ENCODE peak calls at places on chromosomes 11 and 22, in nine cellular contexts. M, Q, E, Y, A, V, L, G and O are unnamed samples.

GRCh38 chr11:2789331-2789730 is 89.5 kb upstream of the KCNQ1OT1 start:
- DNase-seq in A (no peak), Y (peak), G (no peak), Q (no peak), E (no peak), V (no peak), M (no peak), L (peak), O (no peak)

GRCh38 chr11:30984827-30985226 is 384.7 kb downstream of the DCDC1 start:
- DNase-seq in L (no peak), G (no peak), Q (no peak), E (peak), Y (no peak), V (peak), M (no peak), A (no peak), O (peak)

GRCh38 chr11:57812634-57813033 is 51.0 kb downstream of the CTNND1 start:
- DNase-seq in L (no peak), E (no peak), A (no peak), G (no peak), V (no peak), M (no peak), Q (no peak), Y (no peak), O (no peak)

GRCh38 chr11:13118194-13118593 is 109.1 kb downstream of the RASSF10 start:
- DNase-seq in G (no peak), V (peak), L (no peak), A (peak), Y (no peak), M (no peak), Q (no peak), E (peak), O (peak)

GRCh38 chr11:22779850-22780249 is 49.8 kb downstream of the SVIP start:
- DNase-seq in A (no peak), Q (no peak), V (no peak), G (no peak), Y (no peak), M (no peak), E (no peak), L (no peak), O (no peak)

GRCh38 chr22:31556627-31557203 is 60.4 kb downstream of the SFI1 start:
- DNase-seq in G (no peak), M (no peak), E (peak), Y (no peak), V (peak), L (no peak), A (peak), Q (no peak), O (peak)

GRCh38 chr11:103488021-103488420 is 378.8 kb downstream of the DYNC2H1 start:
- DNase-seq in G (no peak), E (peak), V (no peak), A (no peak), Q (no peak), Y (no peak), M (no peak), L (no peak), O (no peak)

GRCh38 chr11:66920978-66921784 is 37.0 kb downstream of the PC start:
- DNase-seq in L (no peak), E (no peak), M (no peak), Q (no peak), Y (no peak), A (no peak), G (no peak), V (no peak), O (no peak)

GRCh38 chr11:76801205-76801604 is 18.0 kb downstream of the TSKU start:
- DNase-seq in M (no peak), Q (no peak), L (no peak), G (no peak), A (no peak), E (no peak), Y (peak), V (no peak), O (no peak)

GRCh38 chr11:99682646-99683045 is 661.9 kb downstream of the CNTN5 start:
- DNase-seq in E (no peak), G (no peak), M (no peak), Q (no peak), A (no peak), Y (no peak), L (no peak), V (no peak), O (no peak)

GRCh38 chr11:31844351-31844750 is 33.2 kb upstream of the PAX6 start:
- DNase-seq in M (no peak), V (peak), A (peak), Q (no peak), L (no peak), Y (no peak), G (no peak), E (peak), O (no peak)

GRCh38 chr11:108498816-108499408 is 728 bp upstream of the POGLUT3 start:
- DNase-seq in E (no peak), G (no peak), Y (no peak), A (no peak), V (no peak), Q (no peak), L (no peak), M (no peak), O (no peak)

GRCh38 chr11:68181719-68182451 is 31.2 kb downstream of the KMT5B start:
- DNase-seq in V (no peak), M (no peak), A (no peak), E (no peak), L (no peak), Q (no peak), Y (no peak), G (no peak), O (peak)

GRCh38 chr22:43890901-43891331 is 897 bp downstream of the PNPLA5 start:
- DNase-seq in Q (no peak), G (no peak), E (peak), A (no peak), V (no peak), M (no peak), Y (no peak), L (no peak), O (no peak)

GRCh38 chr22:43892183-43892894 is 526 bp upstream of the PNPLA5 start:
- DNase-seq in G (no peak), Y (no peak), E (no peak), M (no peak), A (no peak), V (no peak), L (no peak), Q (no peak), O (no peak)

GRCh38 chr22:43893266-43893665 is 1.5 kb upstream of the PNPLA5 start:
- DNase-seq in E (no peak), L (no peak), A (no peak), M (no peak), Q (no peak), G (no peak), V (no peak), Y (no peak), O (no peak)

GRCh38 chr22:43889366-43890253 is 2.2 kb downstream of the PNPLA5 start:
- DNase-seq in M (no peak), Y (no peak), E (peak), Q (no peak), V (peak), G (no peak), L (no peak), A (no peak), O (peak)

GRCh38 chr22:43891360-43892182 is at the start of gene PNPLA5:
- DNase-seq in V (peak), M (no peak), Y (no peak), E (peak), G (no peak), L (no peak), A (peak), Q (no peak), O (peak)
- TF ChIP-seq CTCF in V (no peak), M (no peak), Y (no peak), E (no peak), G (no peak), L (no peak), A (no peak), Q (no peak), O (no peak)

DNA sequence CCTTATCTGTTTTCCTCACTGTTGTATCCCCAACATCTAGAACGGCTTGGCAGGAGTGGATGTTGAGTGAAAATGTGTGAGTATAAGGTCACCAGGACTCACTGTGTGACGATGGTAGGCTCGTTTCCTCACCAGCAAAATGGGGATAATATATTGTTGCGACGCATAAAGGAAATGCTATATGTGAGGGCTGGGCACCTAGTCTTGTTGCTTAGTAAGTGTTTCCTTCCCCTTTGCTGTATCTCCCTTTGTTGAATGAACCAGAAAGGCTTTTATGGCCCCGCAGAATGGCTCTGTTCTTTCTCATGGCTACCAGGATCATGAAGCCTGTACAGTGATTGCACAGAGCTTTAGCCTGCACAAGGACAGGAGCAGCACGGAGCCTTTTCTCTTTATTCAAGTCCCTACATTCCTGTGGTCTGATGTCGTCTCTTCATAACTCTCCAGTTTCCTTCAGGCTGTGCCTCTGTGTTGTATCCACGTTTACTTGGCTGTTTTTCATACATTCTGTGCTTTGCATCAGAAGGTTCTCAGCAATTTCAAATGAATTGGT is 5.4 kb downstream of the TNRC6B start:
- DNase-seq in L (no peak), G (no peak), E (peak), Q (no peak), Y (no peak), V (peak), M (no peak), A (peak), O (peak)
- H3K4me3 ChIP-seq in L (no peak), G (no peak), E (no peak), Q (peak), Y (no peak), V (peak), M (no peak), A (no peak), O (peak)

DNA sequence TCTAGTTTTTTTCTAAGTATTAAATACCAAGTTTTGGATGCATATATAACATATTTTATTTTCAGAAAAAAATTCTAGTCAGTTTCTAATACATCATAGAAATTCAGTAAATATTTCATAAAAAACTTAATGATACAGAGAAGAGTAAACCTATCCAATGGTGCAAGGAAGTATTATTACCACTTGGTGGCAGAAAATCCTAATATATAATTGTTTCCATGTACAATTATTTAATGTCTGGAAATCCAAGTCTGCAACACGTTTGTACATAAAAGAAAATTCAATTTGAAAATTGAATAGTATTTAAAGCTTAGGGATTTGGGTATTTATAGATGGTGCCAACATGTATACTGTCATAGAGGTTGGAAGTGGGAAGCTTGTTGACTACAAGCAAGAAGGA is 127.0 kb downstream of the TRPC6 start:
- DNase-seq in V (peak), E (peak), Q (no peak), M (no peak), Y (no peak), G (no peak), L (no peak), A (no peak), O (peak)
- TF ChIP-seq CTCF in V (peak), E (peak), Q (peak), M (no peak), Y (no peak), G (no peak), L (peak), A (peak), O (no peak)

GRCh38 chr11:92246637-92247036 is 22.0 kb downstream of the FAT3 start:
- DNase-seq in E (no peak), G (no peak), L (no peak), A (no peak), V (no peak), Y (no peak), M (no peak), Q (no peak), O (no peak)

GRCh38 chr11:92251980-92252379 is 27.4 kb downstream of the FAT3 start:
- DNase-seq in E (peak), V (no peak), G (no peak), L (no peak), Q (no peak), A (peak), M (no peak), Y (no peak), O (peak)

GRCh38 chr11:92245700-92246270 is 21.2 kb downstream of the FAT3 start:
- DNase-seq in L (no peak), Y (no peak), G (no peak), Q (no peak), A (no peak), E (no peak), M (no peak), V (no peak), O (no peak)

GRCh38 chr11:92253945-92254344 is 29.3 kb downstream of the FAT3 start:
- DNase-seq in L (no peak), V (no peak), E (peak), Q (no peak), M (no peak), A (no peak), G (no peak), Y (no peak), O (peak)

GRCh38 chr11:92249156-92249753 is 24.6 kb downstream of the FAT3 start:
- DNase-seq in Y (no peak), M (no peak), V (no peak), Q (no peak), L (no peak), E (no peak), A (no peak), G (no peak), O (no peak)
- H3K4me3 ChIP-seq in Y (no peak), M (no peak), V (no peak), Q (no peak), L (no peak), E (no peak), A (no peak), G (no peak), O (no peak)

DNA sequence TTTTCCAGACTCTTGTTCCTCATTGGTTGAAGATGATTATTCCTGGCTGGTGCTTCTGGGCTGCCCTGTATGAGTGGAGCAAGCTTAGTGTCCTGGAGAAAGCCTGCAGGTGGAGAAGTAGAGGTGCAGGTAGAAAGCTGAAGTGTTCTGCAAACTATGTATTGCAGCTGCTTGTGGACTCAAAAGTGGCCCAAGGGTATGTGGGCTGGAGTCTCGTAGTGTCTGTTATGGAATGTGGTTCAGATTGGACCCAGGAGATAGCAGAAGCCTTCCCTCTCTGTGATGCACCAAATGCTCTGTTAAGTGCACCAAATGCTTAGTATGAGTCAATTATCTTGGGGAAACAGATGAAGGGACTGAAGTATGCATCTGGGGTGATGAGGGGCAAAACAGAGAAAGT is 122.8 kb upstream of the CCDC90B start:
- DNase-seq in G (no peak), V (no peak), E (no peak), Q (no peak), Y (no peak), A (no peak), M (no peak), L (no peak), O (no peak)
- TF ChIP-seq CTCF in G (no peak), V (no peak), E (no peak), Q (no peak), Y (no peak), A (no peak), M (no peak), L (no peak), O (no peak)

GRCh38 chr11:5701184-5701583 is 11.6 kb downstream of the TRIM22 start:
- DNase-seq in L (no peak), G (no peak), Y (no peak), Q (no peak), A (no peak), M (no peak), V (no peak), E (no peak), O (no peak)
- H3K4me3 ChIP-seq in L (no peak), G (no peak), Y (no peak), Q (no peak), A (no peak), M (no peak), V (no peak), E (no peak), O (no peak)

DNA sequence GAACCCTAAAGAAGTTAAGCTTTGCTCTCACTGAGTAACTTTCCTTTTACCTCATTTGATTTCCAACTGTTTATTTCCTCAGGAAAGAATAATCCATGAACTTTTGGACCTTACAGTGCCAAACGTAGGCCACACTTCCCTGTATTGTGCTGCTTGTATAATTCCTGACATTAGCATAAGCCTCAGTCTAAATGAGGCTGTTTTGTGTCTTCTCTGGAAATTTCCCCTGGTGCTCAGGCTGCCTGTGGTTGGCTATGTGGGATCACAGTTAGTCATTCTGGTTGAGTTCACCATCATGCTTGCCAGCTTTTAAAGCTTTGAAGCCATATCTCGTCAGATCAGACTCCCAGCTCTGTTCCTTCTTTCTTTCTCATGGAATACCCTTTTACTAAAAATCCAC is 107.0 kb downstream of the FAM76B start:
- DNase-seq in Y (no peak), L (no peak), G (no peak), M (no peak), Q (no peak), A (peak), V (peak), E (peak), O (peak)
- TF ChIP-seq CTCF in Y (no peak), L (no peak), G (no peak), M (no peak), Q (no peak), A (no peak), V (no peak), E (no peak), O (no peak)